ENCODE peak calls at places on chromosomes 3 and 15, in nine cellular contexts. D, L, M, N, I, J, S, E and B are unnamed samples.

GRCh38 chr3:115784739-115785571 is 161.6 kb downstream of the GAP43 start:
- DNase-seq in I (no peak), D (no peak), S (no peak), N (peak), L (peak), J (peak), M (no peak), E (no peak), B (no peak)

GRCh38 chr3:138084196-138084595 is 31.2 kb downstream of the DZIP1L start:
- DNase-seq in I (no peak), J (no peak), N (no peak), L (no peak), D (no peak), M (no peak), S (no peak), E (no peak), B (no peak)

GRCh38 chr3:79572930-79573329 is 194.9 kb downstream of the ROBO1 start:
- DNase-seq in S (no peak), E (no peak), M (no peak), I (no peak), D (no peak), N (no peak), L (no peak), J (no peak), B (no peak)

GRCh38 chr3:134682196-134682880 is 31.5 kb upstream of the KY start:
- DNase-seq in E (no peak), N (no peak), J (no peak), S (no peak), L (no peak), I (no peak), M (no peak), D (no peak), B (no peak)

GRCh38 chr3:13027154-13027553 is 46.1 kb downstream of the IQSEC1 start:
- DNase-seq in D (no peak), M (no peak), E (no peak), N (no peak), I (no peak), L (no peak), S (no peak), J (no peak), B (no peak)

GRCh38 chr3:169886671-169887070 is 16.9 kb upstream of the LRRC31 start:
- DNase-seq in J (no peak), N (no peak), I (no peak), M (no peak), L (peak), S (no peak), D (no peak), E (no peak), B (no peak)

GRCh38 chr3:17404548-17404947 is 337.9 kb downstream of the TBC1D5 start:
- DNase-seq in I (no peak), J (no peak), S (no peak), N (no peak), D (no peak), M (no peak), E (no peak), L (no peak), B (no peak)

GRCh38 chr3:174333640-174334039 is 525.5 kb upstream of the NAALADL2 start:
- DNase-seq in S (no peak), N (peak), J (no peak), E (no peak), L (no peak), M (no peak), I (no peak), D (no peak), B (no peak)

GRCh38 chr3:13877911-13878710 is 1.8 kb downstream of the WNT7A start:
- DNase-seq in N (no peak), D (no peak), M (no peak), L (no peak), S (no peak), I (no peak), J (no peak), E (peak), B (no peak)

GRCh38 chr3:182523836-182524235 is 269.5 kb upstream of the ATP11B start:
- DNase-seq in D (no peak), S (no peak), I (no peak), N (no peak), E (peak), M (no peak), L (no peak), J (no peak), B (no peak)

GRCh38 chr15:48647963-48648362 is 2.5 kb upstream of the FBN1 start:
- DNase-seq in D (no peak), J (peak), I (no peak), M (no peak), S (no peak), E (no peak), N (peak), L (no peak), B (no peak)

GRCh38 chr3:53065841-53066480 is 20.1 kb upstream of the SFMBT1 start:
- DNase-seq in N (no peak), D (no peak), S (no peak), M (no peak), E (no peak), I (no peak), L (no peak), J (no peak), B (no peak)

GRCh38 chr15:78950906-78951840 is 6.3 kb upstream of the CTSH start:
- DNase-seq in D (no peak), J (no peak), E (no peak), L (peak), M (no peak), S (no peak), I (no peak), N (peak), B (no peak)